ENCODE peak calls at places on chromosomes 2 and 18, in six cellular contexts. B is left cardiac atrium, G is HTR-8/SVneo, Z is EL, Y is pulmonary artery endothelial cell, S is aorta. A is an unnamed sample.

GRCh38 chr2:233409286-233409991 is 55.1 kb downstream of the DGKD start:
- DNase-seq in B (no peak), G (no peak), Z (no peak), Y (no peak), S (peak; percentile 73), A (no peak)

GRCh38 chr2:68250652-68251186 is 1.6 kb downstream of the PPP3R1 start:
- DNase-seq in B (no peak), G (no peak), Z (no peak), Y (no peak), S (no peak), A (no peak)

GRCh38 chr2:119681196-119681867 is 2.3 kb downstream of the TMEM177 start:
- DNase-seq in B (no peak), G (no peak), Z (no peak), Y (no peak), S (no peak), A (no peak)

GRCh38 chr2:15661295-15661569 is 69.6 kb downstream of the DDX1 start:
- DNase-seq in B (no peak), G (no peak), Z (no peak), Y (no peak), S (no peak), A (no peak)

GRCh38 chr2:18373664-18374063 is 186.8 kb downstream of the RDH14 start:
- DNase-seq in B (no peak), G (no peak), Z (no peak), Y (no peak), S (no peak), A (no peak)

GRCh38 chr2:12223732-12224131 is 477.3 kb downstream of the LPIN1 start:
- DNase-seq in B (no peak), G (no peak), Z (no peak), Y (no peak), S (no peak), A (no peak)

GRCh38 chr18:22168360-22168921 is 948 bp upstream of the GATA6 start:
- DNase-seq in B (peak; percentile 45), G (peak; percentile 33), Z (peak; percentile 33), Y (no peak), S (no peak), A (no peak)

GRCh38 chr18:24076950-24077349 is 61.9 kb upstream of the CABYR start:
- DNase-seq in B (no peak), G (no peak), Z (no peak), Y (no peak), S (no peak), A (no peak)

GRCh38 chr2:1140389-1141003 is 189.8 kb downstream of the SNTG2 start:
- DNase-seq in B (no peak), G (peak; percentile 49), Z (peak; percentile 8), Y (no peak), S (no peak), A (no peak)

A was measured in stimulated activated CD8-positive, alpha-beta memory T cell treated with anti-CD3 and anti-CD28 coated beads, Interleukin-7, amount 100 ng/mL, for 1 hour.